ENCODE peak calls at places on chromosomes 16 and 17, in six cellular contexts. One of them, this sample, is unnamed.

GRCh38 chr16:46696957-46697356 is 7.5 kb downstream of the ORC6 start:
- DNase-seq in T47D: no peak
- DNase-seq in upper lobe of right lung: no peak
- DNase-seq in NCI-H2171: no peak
- DNase-seq in stimulated activated CD4-positive, alpha-beta T cell treated with anti-CD3 and anti-CD28 coated beads, Interleukin-1b, Interleukin-23, amount 100 ng/mL, for 24 hours: no peak
- DNase-seq in NCI-H774: no peak
- DNase-seq in this sample: no peak

GRCh38 chr17:79913451-79913850 is 74.2 kb upstream of the CBX4 start:
- DNase-seq in stimulated activated CD4-positive, alpha-beta T cell treated with anti-CD3 and anti-CD28 coated beads, Interleukin-1b, Interleukin-23, amount 100 ng/mL, for 24 hours: no peak
- DNase-seq in NCI-H774: no peak
- DNase-seq in NCI-H2171: no peak
- DNase-seq in upper lobe of right lung: no peak
- DNase-seq in T47D: no peak
- DNase-seq in this sample: no peak

GRCh38 chr17:62822080-62822904 is 14.2 kb upstream of the MARCHF10 start:
- DNase-seq in upper lobe of right lung: no peak
- DNase-seq in stimulated activated CD4-positive, alpha-beta T cell treated with anti-CD3 and anti-CD28 coated beads, Interleukin-1b, Interleukin-23, amount 100 ng/mL, for 24 hours: no peak
- DNase-seq in NCI-H2171: no peak
- DNase-seq in T47D: no peak
- DNase-seq in NCI-H774: no peak
- DNase-seq in this sample: no peak

GRCh38 chr17:66441012-66441703 is 138.7 kb downstream of the PRKCA start:
- DNase-seq in upper lobe of right lung: no peak
- DNase-seq in stimulated activated CD4-positive, alpha-beta T cell treated with anti-CD3 and anti-CD28 coated beads, Interleukin-1b, Interleukin-23, amount 100 ng/mL, for 24 hours: no peak
- DNase-seq in T47D: no peak
- DNase-seq in NCI-H774: no peak
- DNase-seq in NCI-H2171: no peak
- DNase-seq in this sample: no peak

GRCh38 chr16:29306953-29307597 is 99.4 kb downstream of the NPIPB11 start:
- DNase-seq in upper lobe of right lung: peak; percentile 32
- DNase-seq in NCI-H774: no peak
- DNase-seq in stimulated activated CD4-positive, alpha-beta T cell treated with anti-CD3 and anti-CD28 coated beads, Interleukin-1b, Interleukin-23, amount 100 ng/mL, for 24 hours: no peak
- DNase-seq in NCI-H2171: no peak
- DNase-seq in T47D: no peak
- DNase-seq in this sample: no peak

GRCh38 chr17:28370035-28370743 is at the start of gene VTN:
- DNase-seq in upper lobe of right lung: peak; percentile 71
- DNase-seq in NCI-H2171: no peak
- DNase-seq in T47D: no peak
- DNase-seq in NCI-H774: no peak
- DNase-seq in stimulated activated CD4-positive, alpha-beta T cell treated with anti-CD3 and anti-CD28 coated beads, Interleukin-1b, Interleukin-23, amount 100 ng/mL, for 24 hours: no peak
- DNase-seq in this sample: no peak

GRCh38 chr16:67268136-67268579 is 11.2 kb upstream of the PLEKHG4 start:
- DNase-seq in NCI-H2171: no peak
- DNase-seq in stimulated activated CD4-positive, alpha-beta T cell treated with anti-CD3 and anti-CD28 coated beads, Interleukin-1b, Interleukin-23, amount 100 ng/mL, for 24 hours: no peak
- DNase-seq in NCI-H774: no peak
- DNase-seq in upper lobe of right lung: no peak
- DNase-seq in T47D: no peak
- DNase-seq in this sample: no peak

GRCh38 chr17:35743911-35744328 is 9.1 kb downstream of the GAS2L2 start:
- DNase-seq in NCI-H774: no peak
- DNase-seq in stimulated activated CD4-positive, alpha-beta T cell treated with anti-CD3 and anti-CD28 coated beads, Interleukin-1b, Interleukin-23, amount 100 ng/mL, for 24 hours: no peak
- DNase-seq in upper lobe of right lung: no peak
- DNase-seq in NCI-H2171: no peak
- DNase-seq in T47D: peak; percentile 79
- DNase-seq in this sample: no peak

GRCh38 chr17:70320642-70321345 is 151.5 kb downstream of the KCNJ2 start:
- DNase-seq in upper lobe of right lung: peak; percentile 66
- DNase-seq in NCI-H2171: no peak
- DNase-seq in stimulated activated CD4-positive, alpha-beta T cell treated with anti-CD3 and anti-CD28 coated beads, Interleukin-1b, Interleukin-23, amount 100 ng/mL, for 24 hours: no peak
- DNase-seq in T47D: no peak
- DNase-seq in NCI-H774: no peak
- DNase-seq in this sample: no peak

This sample was measured in SK-N-MC.